ENCODE peak calls at places on chromosomes 2 and 18, in seven cellular contexts. T, X, R, H, Y, O and D are unnamed samples.

GRCh38 chr2:175865716-175866115 is 136.4 kb downstream of the LNPK start:
- DNase-seq in R (no peak), Y (no peak), H (no peak), X (no peak), O (no peak), T (no peak), D (no peak)

GRCh38 chr18:2881088-2881487 is 34.3 kb downstream of the EMILIN2 start:
- DNase-seq in Y (no peak), H (no peak), O (no peak), R (no peak), X (no peak), T (no peak), D (no peak)

GRCh38 chr2:222318712-222319575 is 20.1 kb upstream of the PAX3 start:
- DNase-seq in H (no peak), X (peak), R (peak), O (no peak), T (peak), Y (no peak), D (peak)

GRCh38 chr2:168311265-168311925 is 64.0 kb upstream of the STK39 start:
- DNase-seq in T (no peak), X (no peak), H (no peak), Y (no peak), R (no peak), O (no peak), D (no peak)

GRCh38 chr2:109609352-109610024 is 4.3 kb downstream of the SEPTIN10 start:
- DNase-seq in R (peak), T (no peak), X (no peak), Y (no peak), O (no peak), H (no peak), D (no peak)

GRCh38 chr18:621181-621580 is 24.4 kb downstream of the CLUL1 start:
- DNase-seq in T (no peak), R (peak), O (no peak), H (no peak), X (no peak), Y (no peak), D (no peak)

GRCh38 chr2:202038471-202039277 is 5.0 kb downstream of the FZD7 start:
- DNase-seq in R (no peak), X (no peak), H (peak), Y (no peak), T (no peak), O (no peak), D (no peak)

GRCh38 chr18:22783662-22784076 is 149.5 kb upstream of the RBBP8 start:
- DNase-seq in X (no peak), H (peak), O (no peak), T (peak), Y (no peak), R (no peak), D (no peak)

GRCh38 chr18:48676756-48677368 is 138.0 kb downstream of the CTIF start:
- DNase-seq in H (peak), O (no peak), T (peak), X (peak), Y (peak), R (peak), D (peak)

GRCh38 chr18:74083071-74083954 is 64.3 kb downstream of the FBXO15 start:
- DNase-seq in Y (no peak), T (no peak), R (no peak), O (no peak), H (no peak), X (no peak), D (no peak)

GRCh38 chr2:84286878-84287277 is 172.2 kb downstream of the SUCLG1 start:
- DNase-seq in O (no peak), X (no peak), T (no peak), H (no peak), Y (no peak), R (no peak), D (no peak)

GRCh38 chr2:189802396-189802912 is 18.2 kb downstream of the PMS1 start:
- DNase-seq in T (no peak), O (no peak), X (no peak), H (no peak), R (no peak), Y (no peak), D (no peak)

GRCh38 chr2:231917280-231918088 is 8.7 kb downstream of the NPPC start:
- DNase-seq in T (no peak), R (no peak), Y (peak), X (no peak), O (no peak), H (peak), D (no peak)

GRCh38 chr2:134228493-134228903 is 25.4 kb upstream of the MGAT5 start:
- DNase-seq in O (no peak), H (no peak), T (no peak), Y (no peak), R (peak), X (no peak), D (no peak)

GRCh38 chr2:75655861-75656260 is 9.3 kb downstream of the MRPL19 start:
- DNase-seq in R (no peak), H (no peak), X (no peak), T (no peak), O (no peak), Y (no peak), D (no peak)

GRCh38 chr18:22935431-22935830 is 2.3 kb downstream of the RBBP8 start:
- DNase-seq in R (peak), Y (no peak), T (no peak), H (no peak), O (no peak), X (no peak), D (no peak)